ENCODE peak calls at places on chromosomes 13 and 19, in nine cellular contexts. R is GM12891, A is breast epithelium, M is GM12892, U is K562, F is spleen, Q is endothelial cell of umbilical vein, D is GM23338, H is stomach. Z is an unnamed sample.

GRCh38 chr13:29520671-29521070 is 74.8 kb downstream of the SLC7A1 start:
- DNase-seq in Q (peak), M (no peak), R (no peak), D (no peak), U (no peak), A (no peak), F (no peak), H (no peak), Z (no peak)

GRCh38 chr19:52170863-52171320 is 529 bp downstream of the ZNF836 start:
- DNase-seq in Q (peak), M (peak), A (no peak), D (peak), U (no peak), H (no peak), R (peak), F (peak), Z (peak)

GRCh38 chr13:110726726-110727125 is 13.2 kb downstream of the ING1 start:
- DNase-seq in R (no peak), U (no peak), H (no peak), F (peak), A (no peak), M (no peak), Q (no peak), D (no peak), Z (no peak)

GRCh38 chr13:106851251-106851650 is 283.3 kb upstream of the ARGLU1 start:
- DNase-seq in D (no peak), M (no peak), A (no peak), Q (no peak), H (no peak), R (no peak), F (no peak), U (no peak), Z (no peak)

GRCh38 chr19:35468637-35469036 is 20.6 kb downstream of the FFAR2 start:
- DNase-seq in H (peak), M (peak), F (peak), R (peak), A (no peak), U (peak), Q (no peak), D (peak), Z (no peak)

GRCh38 chr19:29576761-29577661 is 29.1 kb upstream of the POP4 start:
- DNase-seq in R (no peak), M (no peak), U (no peak), F (no peak), A (no peak), Q (no peak), H (no peak), D (no peak), Z (peak)

GRCh38 chr13:34942732-34943674 is 933 bp downstream of the NBEA start:
- DNase-seq in A (no peak), H (peak), M (peak), Q (peak), D (peak), U (no peak), F (peak), R (no peak), Z (peak)

GRCh38 chr13:25902946-25903345 is 148.9 kb downstream of the SHISA2 start:
- DNase-seq in D (no peak), M (no peak), F (no peak), Q (no peak), H (no peak), R (no peak), U (no peak), A (no peak), Z (no peak)

GRCh38 chr19:40396886-40397567 is 7.0 kb upstream of the HIPK4 start:
- DNase-seq in R (no peak), Q (no peak), A (no peak), M (no peak), H (no peak), F (no peak), U (no peak), D (no peak), Z (no peak)

GRCh38 chr19:29439021-29439420 is 86.8 kb upstream of the VSTM2B start:
- DNase-seq in D (no peak), A (no peak), U (no peak), R (no peak), F (no peak), M (no peak), H (no peak), Q (no peak), Z (no peak)

GRCh38 chr19:33312065-33312464 is 9.7 kb upstream of the CEBPA start:
- DNase-seq in U (no peak), D (no peak), H (no peak), A (no peak), Q (no peak), F (no peak), M (no peak), R (no peak), Z (no peak)

GRCh38 chr13:27953671-27954405 is 15.3 kb downstream of the CDX2 start:
- DNase-seq in D (peak), A (peak), F (peak), Q (peak), R (peak), M (peak), U (peak), H (peak), Z (peak)

GRCh38 chr13:99922631-99923404 is 48.7 kb downstream of the ZIC5 start:
- DNase-seq in R (no peak), M (no peak), F (no peak), D (no peak), U (no peak), A (no peak), Q (no peak), H (peak), Z (no peak)

GRCh38 chr19:36060430-36060829 is 5.7 kb downstream of the WDR62 start:
- DNase-seq in A (no peak), H (peak), R (peak), F (peak), D (peak), Q (peak), M (no peak), U (peak), Z (no peak)

GRCh38 chr13:85313761-85314503 is 485.3 kb downstream of the SLITRK6 start:
- DNase-seq in H (no peak), U (no peak), D (no peak), F (no peak), A (no peak), R (no peak), Q (peak), M (no peak), Z (no peak)

GRCh38 chr13:48562296-48563066 is 29.6 kb upstream of the RCBTB2 start:
- DNase-seq in F (no peak), D (no peak), M (peak), A (no peak), U (no peak), Q (no peak), H (no peak), R (peak), Z (no peak)

GRCh38 chr19:6091771-6092291 is 18.5 kb downstream of the RFX2 start:
- DNase-seq in H (no peak), R (no peak), D (no peak), Q (no peak), F (no peak), U (no peak), A (no peak), M (no peak), Z (no peak)

GRCh38 chr19:6088677-6089063 is 21.6 kb downstream of the RFX2 start:
- DNase-seq in M (no peak), Q (peak), U (no peak), H (no peak), D (no peak), F (no peak), A (no peak), R (no peak), Z (no peak)

GRCh38 chr19:6090634-6091033 is 19.7 kb downstream of the RFX2 start:
- DNase-seq in M (no peak), A (no peak), R (no peak), F (no peak), Q (no peak), U (no peak), H (no peak), D (no peak), Z (no peak)

GRCh38 chr19:6095760-6096159 is 14.5 kb downstream of the RFX2 start:
- DNase-seq in M (no peak), R (no peak), H (no peak), D (no peak), F (no peak), Q (no peak), U (no peak), A (no peak), Z (no peak)

DNA sequence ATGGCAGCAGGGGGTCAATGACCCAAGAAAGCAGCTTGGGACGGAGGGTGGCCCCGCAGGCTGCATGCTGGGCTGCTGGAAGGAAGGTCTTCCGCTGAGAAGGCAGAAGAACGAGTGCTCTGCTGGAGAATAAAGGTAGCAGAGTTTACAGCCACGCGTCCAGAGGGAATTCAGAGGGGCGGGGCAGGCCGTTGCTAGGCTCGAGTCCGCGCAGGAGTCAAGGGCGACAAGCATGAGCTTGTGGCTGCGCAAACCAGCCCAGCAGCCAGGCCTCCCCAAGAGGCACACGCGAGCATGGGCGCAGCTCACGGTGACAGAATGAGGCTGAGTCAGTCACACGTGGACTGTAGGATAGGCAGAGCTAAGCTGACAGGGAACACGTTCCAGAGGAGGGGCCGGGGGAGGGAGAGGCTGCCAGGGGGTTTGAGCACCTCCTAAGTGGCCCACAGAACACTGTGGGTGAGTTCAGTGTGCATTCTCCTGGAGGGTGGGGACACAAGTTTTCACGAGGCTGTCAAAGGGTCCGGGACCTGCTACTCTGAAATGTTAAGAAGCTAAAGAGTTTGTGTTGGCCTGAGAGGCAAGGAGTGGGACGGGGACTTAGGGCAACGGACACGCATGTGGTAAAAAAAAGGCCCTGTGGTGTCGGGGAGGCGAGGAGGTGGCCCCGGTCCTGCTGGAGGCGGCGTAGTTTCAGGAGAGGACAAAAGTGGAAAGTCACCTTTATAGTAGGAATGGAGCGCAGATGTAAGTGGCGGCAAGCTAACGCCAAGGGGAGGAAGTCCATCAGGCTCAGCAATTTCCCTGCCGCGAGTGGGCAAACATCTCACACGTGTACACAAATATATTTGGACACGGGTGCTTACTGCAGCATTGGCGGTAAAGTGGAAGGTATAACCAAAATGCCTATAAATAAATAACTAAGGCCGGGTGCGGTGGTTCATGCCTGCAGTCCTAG is 17.7 kb downstream of the RFX2 start:
- DNase-seq in A (peak), D (peak), H (peak), Q (peak), R (no peak), U (peak), M (no peak), F (no peak), Z (peak)
- TF ChIP-seq POLR2AphosphoS5 in A (peak), D (no peak), H (peak), Q (no peak), R (no peak), U (peak), M (no peak), F (no peak), Z (peak)

GRCh38 chr19:18990128-18990708 is 43.1 kb downstream of the SUGP2 start:
- DNase-seq in D (peak), H (no peak), Q (no peak), R (no peak), A (no peak), M (no peak), U (no peak), F (no peak), Z (no peak)
- TF ChIP-seq POLR2AphosphoS5 in D (peak), H (no peak), Q (no peak), R (peak), A (no peak), M (no peak), U (peak), F (no peak), Z (no peak)

GRCh38 chr19:45001087-45001739 is at the start of gene RELB:
- DNase-seq in D (peak), A (peak), R (peak), F (peak), U (peak), Q (peak), H (peak), M (peak), Z (peak)
- TF ChIP-seq POLR2AphosphoS5 in D (no peak), A (no peak), R (no peak), F (peak), U (no peak), Q (peak), H (peak), M (peak), Z (no peak)

DNA sequence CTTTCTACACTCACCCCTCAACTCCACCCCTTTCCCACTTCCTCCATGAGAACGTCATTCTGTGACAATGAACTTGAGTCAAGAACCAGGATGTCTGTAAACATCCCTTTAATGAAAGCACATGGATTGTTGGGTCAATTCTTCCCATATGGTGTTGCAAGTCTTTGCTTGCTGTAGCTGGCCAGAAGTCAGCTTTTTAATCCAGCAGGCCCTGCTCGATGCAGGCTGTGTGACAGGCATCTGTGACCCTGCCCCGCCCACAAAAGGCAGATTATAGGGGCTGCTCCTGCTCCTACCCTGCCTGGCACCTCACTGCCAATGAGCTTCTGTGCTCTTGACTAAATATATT is 78.0 kb downstream of the STARD13 start:
- DNase-seq in D (no peak), A (no peak), H (no peak), M (no peak), Q (peak), R (no peak), F (no peak), U (no peak), Z (peak)
- TF ChIP-seq POLR2AphosphoS5 in D (no peak), A (no peak), H (no peak), M (no peak), Q (no peak), R (no peak), F (peak), U (no peak), Z (peak)

GRCh38 chr19:10027158-10027997 is 14.1 kb downstream of the RDH8 start:
- DNase-seq in H (peak), R (peak), M (peak), Q (peak), D (peak), A (peak), F (peak), U (peak), Z (peak)
- TF ChIP-seq POLR2AphosphoS5 in H (peak), R (no peak), M (no peak), Q (peak), D (no peak), A (peak), F (peak), U (no peak), Z (peak)

GRCh38 chr13:38538412-38538811 is 148.5 kb upstream of the FREM2 start:
- DNase-seq in U (no peak), H (no peak), D (peak), Q (no peak), R (no peak), F (no peak), A (no peak), M (no peak), Z (no peak)
- TF ChIP-seq POLR2AphosphoS5 in U (no peak), H (no peak), D (no peak), Q (no peak), R (no peak), F (no peak), A (no peak), M (no peak), Z (no peak)

GRCh38 chr19:56562766-56563165 is 4.5 kb upstream of the ZNF470 start:
- DNase-seq in D (no peak), A (no peak), R (no peak), Q (no peak), H (no peak), U (no peak), M (no peak), F (no peak), Z (no peak)

GRCh38 chr19:56566904-56567273 is 379 bp upstream of the ZNF470 start:
- DNase-seq in R (peak), H (peak), F (peak), D (peak), U (no peak), M (no peak), Q (no peak), A (peak), Z (no peak)

GRCh38 chr19:56567274-56568120 is at the start of gene ZNF470:
- DNase-seq in A (peak), Q (peak), U (peak), F (peak), M (peak), R (peak), D (peak), H (peak), Z (peak)
- TF ChIP-seq POLR2AphosphoS5 in A (peak), Q (peak), U (no peak), F (peak), M (no peak), R (no peak), D (peak), H (peak), Z (no peak)

GRCh38 chr19:56832352-56832928 is 8.1 kb downstream of the PEG3 start:
- DNase-seq in U (no peak), R (no peak), M (no peak), D (no peak), Q (no peak), H (no peak), A (no peak), F (no peak), Z (no peak)
- TF ChIP-seq POLR2AphosphoS5 in U (no peak), R (no peak), M (no peak), D (no peak), Q (no peak), H (no peak), A (no peak), F (no peak), Z (no peak)

Z was measured in suprapubic skin.